ENCODE peak calls at places on chromosomes 5 and 9, in nine cellular contexts. L is psoas muscle, K is heart left ventricle, S is A549, W is osteoblast, Z is sigmoid colon, Q is Caco-2, B is left ventricle myocardium inferior, I is cardiac muscle cell. C is an unnamed sample.

GRCh38 chr5:161442471-161442870 is 104.1 kb downstream of the GABRB2 start:
- DNase-seq in L (no peak), K (no peak), S (no peak), W (no peak), Z (no peak), Q (no peak), B (no peak), I (no peak), C (no peak)

GRCh38 chr5:126527892-126528291 is 67.1 kb downstream of the ALDH7A1 start:
- DNase-seq in L (no peak), K (no peak), S (no peak), W (peak; percentile 69), Z (no peak), Q (no peak), B (no peak), I (no peak), C (peak; percentile 57)

GRCh38 chr5:59768204-59769040 is 125.1 kb downstream of the PDE4D start:
- DNase-seq in L (peak; percentile 54), K (peak; percentile 54), S (no peak), W (no peak), Z (peak; percentile 86), Q (peak; percentile 20), B (peak; percentile 25), I (peak; percentile 87), C (peak; percentile 92)

GRCh38 chr9:74094766-74095165 is 402.4 kb upstream of the RORB start:
- DNase-seq in L (no peak), K (no peak), S (no peak), W (no peak), Z (no peak), Q (no peak), B (no peak), I (no peak), C (no peak)

GRCh38 chr5:75461679-75462078 is 49.8 kb downstream of the CERT1 start:
- DNase-seq in L (no peak), K (no peak), S (no peak), W (peak; percentile 49), Z (no peak), Q (no peak), B (no peak), I (peak; percentile 30), C (peak; percentile 33)

GRCh38 chr9:95373069-95373681 is 55.7 kb upstream of the FANCC start:
- DNase-seq in L (no peak), K (no peak), S (no peak), W (no peak), Z (no peak), Q (no peak), B (no peak), I (no peak), C (peak; percentile 19)

GRCh38 chr9:83501552-83501951 is 36.6 kb downstream of the FRMD3 start:
- DNase-seq in L (no peak), K (no peak), S (no peak), W (no peak), Z (no peak), Q (no peak), B (no peak), I (no peak), C (no peak)

GRCh38 chr5:90093931-90094485 is 315.5 kb downstream of the CETN3 start:
- DNase-seq in L (no peak), K (no peak), S (no peak), W (no peak), Z (no peak), Q (no peak), B (no peak), I (peak; percentile 63), C (peak; percentile 83)

GRCh38 chr9:91905958-91906585 is 44.0 kb downstream of the ROR2 start:
- DNase-seq in L (no peak), K (peak; percentile 27), S (peak; percentile 23), W (no peak), Z (no peak), Q (no peak), B (peak; percentile 28), I (no peak), C (no peak)

GRCh38 chr5:51383494-51384081 is 340 bp downstream of the ISL1 start:
- DNase-seq in L (no peak), K (no peak), S (no peak), W (peak; percentile 72), Z (no peak), Q (no peak), B (no peak), I (no peak), C (peak; percentile 63)

GRCh38 chr9:17614929-17615328 is 36.1 kb downstream of the SH3GL2 start:
- DNase-seq in L (no peak), K (no peak), S (no peak), W (no peak), Z (no peak), Q (no peak), B (no peak), I (no peak), C (no peak)

GRCh38 chr9:99400184-99400731 is 178.2 kb downstream of the SEC61B start:
- DNase-seq in L (peak; percentile 62), K (peak; percentile 37), S (no peak), W (no peak), Z (no peak), Q (no peak), B (peak; percentile 30), I (no peak), C (no peak)

GRCh38 chr9:126650404-126650804 is 36.7 kb downstream of the LMX1B start:
- DNase-seq in L (no peak), K (no peak), S (no peak), W (no peak), Z (no peak), Q (no peak), B (no peak), I (no peak), C (no peak)

DNA sequence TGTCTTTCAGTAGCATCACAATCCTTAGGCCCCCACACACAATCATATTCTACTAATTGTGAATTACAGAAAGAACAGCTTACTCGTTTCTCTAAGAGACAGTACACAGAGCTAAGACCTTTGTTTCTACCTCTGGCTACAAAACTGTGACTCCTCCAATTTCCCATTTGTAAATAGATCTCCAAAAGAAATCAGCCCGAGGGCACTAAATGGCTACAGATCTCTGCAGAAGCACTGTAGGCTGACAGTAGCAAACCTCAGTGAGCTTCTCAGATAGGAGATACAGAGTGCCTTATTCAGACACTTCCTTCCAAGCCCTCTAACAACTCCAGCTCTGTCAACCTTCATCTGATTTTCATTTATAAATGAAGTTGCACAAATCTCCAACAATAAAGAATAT is 51.0 kb downstream of the EFNA5 start:
- DNase-seq in L (no peak), K (no peak), S (no peak), W (no peak), Z (no peak), Q (no peak), B (no peak), I (no peak), C (no peak)
- H3K4me1 ChIP-seq in L (no peaks in the 10 kb centered on the region), K (peaks cover 19% of the 10 kb centered on the region), S (peaks cover 45% of the 10 kb centered on the region), W (no peaks in the 10 kb centered on the region), Z (no peaks in the 10 kb centered on the region), Q (no peaks in the 10 kb centered on the region), B (peaks cover 34% of the 10 kb centered on the region), I (peaks cover 9% of the 10 kb centered on the region), C (peaks cover under 1% of the 10 kb centered on the region)

DNA sequence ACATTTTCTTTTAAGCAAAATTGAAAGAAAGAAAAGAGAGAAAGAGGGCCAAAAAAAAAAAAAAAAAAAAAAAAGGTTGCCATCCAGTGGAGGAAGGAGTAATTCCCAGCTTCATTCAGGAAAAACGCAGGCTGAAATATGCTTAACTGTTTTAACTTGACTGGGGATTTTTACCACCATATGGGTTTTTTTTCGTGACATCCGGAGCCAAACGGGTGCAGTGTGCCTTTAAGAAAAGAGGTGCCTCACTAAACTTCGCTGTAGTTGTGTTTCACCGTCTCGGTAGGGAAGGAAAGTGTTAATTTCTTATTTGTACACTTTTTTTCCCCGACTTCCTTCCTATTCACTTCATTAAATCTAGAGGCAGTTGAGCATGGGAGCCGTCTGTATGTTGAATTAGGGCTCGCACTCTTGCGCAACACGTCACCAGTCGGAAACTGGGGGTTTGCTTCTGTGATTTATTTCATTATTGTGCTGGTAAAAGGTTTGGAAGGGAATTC is 143.0 kb downstream of the SMARCA2 start:
- DNase-seq in L (peak; percentile 59), K (peak; percentile 36), S (peak; percentile 48), W (no peak), Z (peak; percentile 67), Q (no peak), B (peak; percentile 38), I (peak; percentile 89), C (peak; percentile 81)
- TF ChIP-seq CTCF in L (no peak), K (no peak), S (no peak), W (peak; percentile 31), Z (no peak), Q (no peak), B (peak; percentile 26), I (peak; percentile 19), C (peak; percentile 26)

DNA sequence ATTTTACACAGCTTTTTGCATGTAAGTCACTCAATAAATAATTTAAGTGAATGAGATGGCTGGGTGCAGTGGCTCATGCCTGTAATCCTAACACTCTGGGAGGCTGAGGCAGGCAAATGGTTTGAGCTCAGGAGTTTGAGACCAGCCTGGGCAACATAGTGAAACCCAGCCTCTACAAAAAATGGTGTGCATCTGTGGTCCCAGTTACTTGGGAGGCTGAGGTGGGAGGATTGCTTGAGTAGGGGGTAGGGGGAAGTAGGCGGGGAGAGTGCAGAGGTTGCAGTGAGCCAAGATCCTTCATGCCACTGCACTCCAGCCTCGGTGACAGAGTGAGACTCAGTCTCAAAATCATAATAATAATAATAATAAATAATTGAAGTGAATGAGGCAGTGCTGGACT is 10.2 kb downstream of the KLF9 start:
- DNase-seq in L (no peak), K (no peak), S (no peak), W (no peak), Z (peak; percentile 49), Q (no peak), B (no peak), I (no peak), C (no peak)
- H3K4me1 ChIP-seq in L (peaks cover 96% of the 10 kb centered on the region), K (peaks cover 98% of the 10 kb centered on the region), S (no peaks in the 10 kb centered on the region), W (peaks cover 57% of the 10 kb centered on the region), Z (no peaks in the 10 kb centered on the region), Q (no peaks in the 10 kb centered on the region), B (peaks cover 100% of the 10 kb centered on the region), I (no peaks in the 10 kb centered on the region), C (peaks cover 12% of the 10 kb centered on the region)

DNA sequence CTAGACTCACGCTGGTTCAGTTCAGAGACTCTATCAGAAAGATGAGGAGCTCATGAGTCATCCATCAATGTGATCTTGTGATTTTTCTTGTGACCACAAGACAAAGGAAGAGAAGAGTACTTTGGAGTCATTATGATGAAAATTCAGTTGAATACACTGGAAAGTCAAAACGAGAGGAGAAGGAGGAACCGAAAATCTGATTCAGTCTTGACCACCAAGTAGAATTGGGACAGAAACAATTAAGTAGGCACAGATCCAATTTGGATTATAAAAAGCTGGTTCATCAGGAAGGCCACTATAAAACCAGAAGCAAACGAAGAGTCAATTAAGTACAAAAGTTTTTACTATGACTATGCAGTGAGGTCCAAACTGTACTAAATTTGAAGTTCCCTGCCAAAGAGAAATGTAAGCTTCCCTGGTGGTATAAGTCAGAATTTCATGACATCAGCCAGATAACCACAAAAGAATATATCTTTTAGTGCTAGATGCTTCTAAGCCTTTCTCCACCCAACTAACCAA is 90.9 kb downstream of the THBS4 start:
- DNase-seq in L (no peak), K (no peak), S (no peak), W (peak; percentile 78), Z (no peak), Q (no peak), B (no peak), I (peak; percentile 60), C (peak; percentile 81)
- TF ChIP-seq CTCF in L (no peak), K (no peak), S (no peak), W (no peak), Z (no peak), Q (no peak), B (no peak), I (peak; percentile 14), C (no peak)

DNA sequence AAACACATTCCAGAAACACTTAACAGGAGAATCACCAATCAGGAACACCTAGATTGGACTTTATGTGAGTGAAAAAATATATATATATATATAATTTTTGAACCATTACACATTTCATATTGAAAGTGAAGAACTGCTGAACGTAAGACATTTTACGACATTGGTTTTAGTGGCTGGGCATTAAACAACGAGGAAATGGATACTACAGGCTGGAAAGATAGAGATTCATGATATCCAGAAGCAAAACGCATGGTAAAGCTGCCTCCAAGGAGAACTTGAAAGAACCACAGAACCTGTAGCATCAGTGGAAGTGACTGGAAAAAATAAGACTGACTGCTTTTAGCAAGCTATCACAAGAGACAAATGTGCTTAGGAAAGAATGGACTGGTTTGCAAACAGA is 13.2 kb upstream of the NDUFS4 start:
- DNase-seq in L (no peak), K (no peak), S (no peak), W (no peak), Z (no peak), Q (no peak), B (no peak), I (no peak), C (no peak)
- H3K4me1 ChIP-seq in L (no peaks in the 10 kb centered on the region), K (no peaks in the 10 kb centered on the region), S (peaks cover 4% of the 10 kb centered on the region), W (peaks cover 4% of the 10 kb centered on the region), Z (no peaks in the 10 kb centered on the region), Q (peaks cover 11% of the 10 kb centered on the region), B (no peaks in the 10 kb centered on the region), I (no peaks in the 10 kb centered on the region), C (peaks cover 4% of the 10 kb centered on the region)

C was measured in foreskin keratinocyte.